ENCODE peak calls at places on chromosomes 4 and X, in seven cellular contexts. P is body of pancreas, R is IMR-90, V is uterus, U is esophagus muscularis mucosa, O is stomach, H is esophagus squamous epithelium. N is an unnamed sample.

GRCh38 chr4:61493470-61493869 is 293.3 kb downstream of the ADGRL3 start:
- DNase-seq in H (no peak), V (no peak), U (no peak), O (no peak), P (no peak), R (no peak), N (no peak)

GRCh38 chr4:80875642-80876041 is 154.9 kb upstream of the BMP3 start:
- DNase-seq in P (no peak), H (no peak), U (no peak), V (no peak), R (no peak), O (no peak), N (no peak)

GRCh38 chr4:97525236-97525635 is 618.0 kb downstream of the STPG2 start:
- DNase-seq in O (no peak), R (no peak), V (no peak), U (no peak), P (no peak), H (no peak), N (no peak)

GRCh38 chr4:140637836-140638235 is 69.1 kb upstream of the UCP1 start:
- DNase-seq in H (no peak), U (no peak), O (no peak), R (no peak), P (no peak), V (no peak), N (no peak)

GRCh38 chrX:154457491-154458115 is 478 bp upstream of the PLXNA3 start:
- DNase-seq in V (peak; percentile 41), R (no peak), O (peak; percentile 48), H (no peak), P (peak; percentile 52), U (no peak), N (peak; percentile 67)

GRCh38 chrX:63354484-63354883 is 3.4 kb upstream of the SPIN4 start:
- DNase-seq in O (no peak), R (no peak), U (no peak), V (no peak), P (no peak), H (no peak), N (no peak)

GRCh38 chr4:184150102-184150839 is 67.4 kb downstream of the ENPP6 start:
- DNase-seq in O (peak; percentile 41), P (no peak), V (no peak), R (no peak), U (no peak), H (no peak), N (no peak)

GRCh38 chr4:172042714-172043114 is 229.5 kb downstream of the GALNTL6 start:
- DNase-seq in U (no peak), V (no peak), O (no peak), P (no peak), R (no peak), H (no peak), N (no peak)

GRCh38 chrX:101759000-101759399 is 99.3 kb upstream of the ARMCX2 start:
- DNase-seq in P (peak; percentile 20), H (no peak), O (no peak), R (peak; percentile 49), V (peak; percentile 15), U (no peak), N (peak; percentile 68)

GRCh38 chr4:183435803-183436202 is 8.6 kb upstream of the CDKN2AIP start:
- DNase-seq in V (no peak), R (no peak), U (no peak), P (no peak), O (no peak), H (no peak), N (no peak)

GRCh38 chr4:1578968-1579833 is 104.9 kb downstream of the FAM53A start:
- DNase-seq in V (peak; percentile 77), P (peak; percentile 66), U (no peak), H (peak; percentile 31), R (peak; percentile 28), O (peak; percentile 83), N (peak; percentile 64)

GRCh38 chr4:109022941-109023340 is 260.1 kb upstream of the ETNPPL start:
- DNase-seq in P (no peak), V (no peak), U (no peak), H (no peak), R (peak; percentile 15), O (no peak), N (no peak)

GRCh38 chr4:158809611-158810486 is 41.0 kb downstream of the FNIP2 start:
- DNase-seq in P (no peak), H (no peak), V (no peak), O (no peak), U (no peak), R (peak; percentile 90), N (peak; percentile 46)

GRCh38 chr4:100688368-100688767 is 170.5 kb upstream of the EMCN start:
- DNase-seq in O (no peak), P (no peak), U (no peak), V (no peak), H (no peak), R (no peak), N (no peak)

DNA sequence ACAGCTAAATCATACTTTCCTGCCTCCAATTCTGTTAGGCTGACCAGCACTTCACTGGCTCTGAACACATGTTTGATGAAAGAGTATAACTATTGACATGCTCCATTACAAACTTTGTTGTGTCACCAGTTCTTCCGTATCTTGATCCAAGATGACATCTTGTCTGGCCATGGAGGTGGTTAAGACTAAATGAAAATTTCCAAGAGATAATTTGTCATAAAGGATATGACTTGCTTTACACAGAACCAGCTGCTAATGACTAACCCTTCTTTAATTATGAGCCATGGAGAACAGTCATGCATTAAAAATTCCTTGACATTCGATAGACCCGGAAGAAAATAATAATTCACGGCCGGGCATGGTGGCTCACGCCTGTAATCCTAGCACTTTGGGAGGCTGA is 17.7 kb upstream of the N4BP2 start:
- DNase-seq in U (no peak), V (no peak), O (no peak), H (no peak), R (peak; percentile 50), P (no peak), N (no peak)
- H3K27ac ChIP-seq in U (no peak overlapping the region), V (no peak overlapping the region), O (no peak overlapping the region), H (no peak overlapping the region), R (no peak overlapping the region), P (no peak overlapping the region), N (no peak overlapping the region)

GRCh38 chr4:7904108-7904516 is 35.5 kb downstream of the AFAP1 start:
- DNase-seq in R (peak; percentile 89), P (no peak), H (no peak), U (no peak), V (no peak), O (no peak), N (no peak)
- TF ChIP-seq POLR2A in R (peak; percentile 44), P (no peak), H (no peak), U (no peak), V (no peak), O (no peak), N (no peak)

GRCh38 chrX:129653985-129654651 is 638 bp downstream of the APLN start:
- DNase-seq in P (peak; percentile 34), H (no peak), O (peak; percentile 40), V (peak; percentile 32), R (no peak), U (peak; percentile 66), N (peak; percentile 32)

GRCh38 chrX:129654652-129655546 is at the start of gene APLN:
- DNase-seq in V (peak; percentile 55), U (peak; percentile 77), P (no peak), R (peak; percentile 19), H (no peak), O (peak; percentile 27), N (peak; percentile 24)

GRCh38 chrX:129658429-129658828 is 3.7 kb upstream of the APLN start:
- DNase-seq in H (no peak), U (no peak), P (no peak), R (no peak), O (no peak), V (no peak), N (no peak)

GRCh38 chrX:129653181-129653984 is 1.4 kb downstream of the APLN start:
- DNase-seq in O (peak; percentile 47), P (no peak), U (peak; percentile 14), R (no peak), H (no peak), V (no peak), N (peak; percentile 54)

GRCh38 chrX:129655547-129656248 is 942 bp upstream of the APLN start:
- DNase-seq in V (no peak), H (no peak), R (no peak), U (peak; percentile 17), P (no peak), O (peak; percentile 22), N (no peak)
- TF ChIP-seq CTCF in V (no peak), H (no peak), R (no peak), U (no peak), P (peak; percentile 13), O (no peak), N (no peak)

DNA sequence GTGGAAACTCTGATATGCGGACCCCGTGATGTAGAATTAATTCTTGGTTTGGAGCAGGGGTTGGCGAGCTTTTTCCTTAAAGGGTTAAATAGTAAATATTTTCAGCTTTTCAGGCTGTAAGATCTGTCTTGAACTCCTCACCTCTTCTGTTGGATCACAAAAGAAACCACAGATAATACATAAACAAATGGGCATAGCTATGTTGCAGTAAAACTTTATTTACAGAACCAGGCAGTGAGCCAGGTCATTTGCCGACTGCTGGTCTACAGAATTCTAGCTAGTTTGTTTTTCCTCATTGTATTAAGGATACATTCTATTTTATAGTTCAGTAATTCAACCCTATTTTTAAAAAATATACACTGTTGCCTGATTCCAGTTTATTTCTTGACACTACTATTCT is 116.6 kb downstream of the PAPSS1 start:
- DNase-seq in H (no peak), R (peak; percentile 54), U (no peak), V (no peak), O (peak; percentile 34), P (no peak), N (no peak)
- H3K27ac ChIP-seq in H (no peak overlapping the region), R (no peak overlapping the region), U (no peak overlapping the region), V (no peak overlapping the region), O (no peak overlapping the region), P (no peak overlapping the region), N (no peak overlapping the region)

GRCh38 chrX:135543924-135544323 is 23.5 kb downstream of the INTS6L start:
- DNase-seq in R (no peak), H (no peak), U (no peak), V (no peak), O (no peak), P (no peak), N (no peak)

GRCh38 chrX:135549519-135549918 is 29.1 kb downstream of the INTS6L start:
- DNase-seq in V (no peak), P (no peak), H (no peak), O (no peak), U (no peak), R (no peak), N (no peak)

DNA sequence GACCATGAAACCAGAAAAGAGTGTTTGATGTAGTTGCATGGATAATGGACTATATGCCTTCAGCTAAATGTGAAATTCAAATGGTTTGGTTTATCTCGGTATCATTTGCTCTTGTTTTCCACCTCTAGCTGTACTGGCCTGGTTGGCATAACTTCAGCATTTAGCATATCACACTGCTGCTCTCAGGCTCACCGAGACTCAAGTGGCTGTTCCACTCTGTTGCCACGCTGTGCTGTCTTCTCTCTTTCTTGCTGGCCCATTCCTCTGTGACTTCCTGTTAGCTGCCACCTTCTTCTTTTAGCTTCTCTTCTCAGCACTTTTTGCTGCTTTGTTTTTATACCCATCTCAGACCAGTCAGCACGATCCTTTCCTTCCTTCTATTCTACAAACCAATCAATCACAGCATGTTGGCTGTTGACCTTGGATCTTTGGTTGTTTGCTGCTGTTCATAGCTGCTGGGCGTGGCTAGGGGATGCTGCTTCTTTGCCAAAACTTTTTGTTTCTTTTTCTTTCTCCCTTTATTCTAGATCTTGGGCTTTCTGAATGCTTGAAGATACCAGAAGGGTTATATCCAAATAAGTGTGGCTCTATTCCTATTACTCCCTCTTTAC is 24.0 kb downstream of the INTS6L start:
- DNase-seq in R (no peak), O (no peak), V (no peak), P (no peak), H (no peak), U (no peak), N (peak; percentile 43)
- TF ChIP-seq POLR2A in R (no peak), O (no peak), V (no peak), P (no peak), H (no peak), U (no peak), N (no peak)

N was measured in thyroid gland.